ENCODE peak calls at places on chromosomes 11 and 22, in four cellular contexts. One of them, this sample, is unnamed.

GRCh38 chr11:416757-417621 is 2.2 kb upstream of the SIGIRR start:
- DNase-seq in MM.1S: no peak
- DNase-seq in CD4-positive, alpha-beta memory T cell: peak
- DNase-seq in brain microvascular endothelial cell: no peak
- DNase-seq in this sample: peak

GRCh38 chr11:94740975-94741707 is 27.0 kb upstream of the AMOTL1 start:
- DNase-seq in MM.1S: peak
- DNase-seq in CD4-positive, alpha-beta memory T cell: no peak
- DNase-seq in brain microvascular endothelial cell: peak
- DNase-seq in this sample: peak

GRCh38 chr22:43955040-43955882 is at the start of gene SAMM50:
- DNase-seq in MM.1S: peak
- DNase-seq in CD4-positive, alpha-beta memory T cell: peak
- DNase-seq in brain microvascular endothelial cell: peak
- DNase-seq in this sample: peak

GRCh38 chr11:65066805-65067291 is 8.5 kb upstream of the NAALADL1 start:
- DNase-seq in MM.1S: no peak
- DNase-seq in CD4-positive, alpha-beta memory T cell: no peak
- DNase-seq in brain microvascular endothelial cell: no peak
- DNase-seq in this sample: no peak

GRCh38 chr22:22431271-22432220 is 77.0 kb downstream of the ZNF280B start:
- DNase-seq in MM.1S: peak
- DNase-seq in CD4-positive, alpha-beta memory T cell: peak
- DNase-seq in brain microvascular endothelial cell: peak
- DNase-seq in this sample: peak

GRCh38 chr22:20140107-20140445 is 8.5 kb downstream of the ZDHHC8 start:
- DNase-seq in MM.1S: no peak
- DNase-seq in CD4-positive, alpha-beta memory T cell: no peak
- DNase-seq in brain microvascular endothelial cell: no peak
- DNase-seq in this sample: no peak

GRCh38 chr22:41405588-41405987 is 23.8 kb downstream of the TEF start:
- DNase-seq in MM.1S: no peak
- DNase-seq in CD4-positive, alpha-beta memory T cell: no peak
- DNase-seq in brain microvascular endothelial cell: no peak
- DNase-seq in this sample: no peak

GRCh38 chr11:33445761-33446161 is 188.6 kb downstream of the HIPK3 start:
- DNase-seq in MM.1S: no peak
- DNase-seq in CD4-positive, alpha-beta memory T cell: no peak
- DNase-seq in brain microvascular endothelial cell: peak
- DNase-seq in this sample: peak

GRCh38 chr11:65779919-65780769 is 632 bp downstream of the AP5B1 start:
- DNase-seq in MM.1S: peak
- DNase-seq in CD4-positive, alpha-beta memory T cell: peak
- DNase-seq in brain microvascular endothelial cell: peak
- DNase-seq in this sample: peak

GRCh38 chr22:22554324-22555284 is 4.5 kb downstream of the PRAME start:
- DNase-seq in MM.1S: no peak
- DNase-seq in CD4-positive, alpha-beta memory T cell: no peak
- DNase-seq in brain microvascular endothelial cell: no peak
- DNase-seq in this sample: no peak

GRCh38 chr11:14331476-14332136 is 27.4 kb downstream of the RRAS2 start:
- DNase-seq in MM.1S: no peak
- DNase-seq in CD4-positive, alpha-beta memory T cell: no peak
- DNase-seq in brain microvascular endothelial cell: no peak
- DNase-seq in this sample: no peak

GRCh38 chr11:58968251-58968711 is 29.0 kb downstream of the GLYATL1 start:
- DNase-seq in MM.1S: no peak
- DNase-seq in CD4-positive, alpha-beta memory T cell: no peak
- DNase-seq in brain microvascular endothelial cell: no peak
- DNase-seq in this sample: peak

GRCh38 chr11:131867457-131868257 is 497.2 kb downstream of the NTM start:
- DNase-seq in MM.1S: peak
- DNase-seq in CD4-positive, alpha-beta memory T cell: no peak
- DNase-seq in brain microvascular endothelial cell: peak
- DNase-seq in this sample: peak

GRCh38 chr11:61598886-61599868 is 18.3 kb upstream of the SYT7 start:
- DNase-seq in MM.1S: no peak
- DNase-seq in CD4-positive, alpha-beta memory T cell: no peak
- DNase-seq in brain microvascular endothelial cell: peak
- DNase-seq in this sample: peak

DNA sequence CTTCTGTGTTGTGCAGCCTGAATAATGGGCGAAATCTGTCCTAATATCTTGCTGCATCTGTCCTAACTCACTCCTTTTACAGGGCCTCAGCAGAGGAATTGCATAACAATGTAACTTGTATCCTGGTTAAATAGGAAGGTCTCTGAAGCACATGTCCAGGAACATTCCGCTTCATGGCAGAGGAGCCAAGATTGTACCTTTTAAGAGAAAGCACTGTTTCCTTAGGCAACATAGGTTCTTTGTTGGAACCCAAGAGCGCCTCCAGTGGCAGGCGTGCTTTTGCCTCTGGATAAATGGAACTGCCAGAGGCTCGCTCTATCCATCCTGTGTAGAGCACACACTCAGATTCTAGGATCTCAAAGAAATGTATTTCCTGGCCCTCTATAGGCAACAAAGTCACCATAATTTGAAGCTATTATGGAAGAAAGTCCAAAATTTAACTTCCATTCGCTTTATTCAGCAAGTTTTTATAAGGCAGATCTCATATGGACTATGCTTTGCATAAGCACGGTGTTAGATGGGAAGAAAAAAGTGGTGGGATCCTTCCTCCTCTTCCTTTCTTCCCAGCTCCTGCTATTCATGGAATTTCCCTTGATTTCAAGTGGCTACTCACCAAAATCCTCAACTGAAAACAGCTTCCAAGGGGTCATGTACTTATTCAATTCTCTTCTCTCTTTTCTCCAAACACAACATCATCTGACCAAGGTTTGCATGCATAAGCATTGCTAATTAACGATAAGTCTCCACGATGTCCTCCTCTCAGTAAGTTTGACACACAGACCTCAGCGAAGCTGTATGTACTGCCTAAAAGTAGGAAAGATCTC is at the start of gene BLID:
- DNase-seq in MM.1S: no peak
- DNase-seq in CD4-positive, alpha-beta memory T cell: no peak
- DNase-seq in brain microvascular endothelial cell: peak
- DNase-seq in this sample: peak
- H3K4me3 ChIP-seq in MM.1S: no peak
- H3K4me3 ChIP-seq in CD4-positive, alpha-beta memory T cell: no peak
- H3K4me3 ChIP-seq in brain microvascular endothelial cell: no peak
- H3K4me3 ChIP-seq in this sample: no peak

GRCh38 chr22:47206819-47207218 is 444.4 kb downstream of the TBC1D22A start:
- DNase-seq in MM.1S: no peak
- DNase-seq in CD4-positive, alpha-beta memory T cell: no peak
- DNase-seq in brain microvascular endothelial cell: no peak
- DNase-seq in this sample: no peak

GRCh38 chr22:47205081-47205491 is 442.6 kb downstream of the TBC1D22A start:
- DNase-seq in MM.1S: no peak
- DNase-seq in CD4-positive, alpha-beta memory T cell: no peak
- DNase-seq in brain microvascular endothelial cell: no peak
- DNase-seq in this sample: no peak

GRCh38 chr22:47205562-47205961 is 443.1 kb downstream of the TBC1D22A start:
- DNase-seq in MM.1S: no peak
- DNase-seq in CD4-positive, alpha-beta memory T cell: no peak
- DNase-seq in brain microvascular endothelial cell: no peak
- DNase-seq in this sample: no peak

GRCh38 chr22:47207387-47207786 is 444.9 kb downstream of the TBC1D22A start:
- DNase-seq in MM.1S: no peak
- DNase-seq in CD4-positive, alpha-beta memory T cell: no peak
- DNase-seq in brain microvascular endothelial cell: no peak
- DNase-seq in this sample: no peak

GRCh38 chr22:47206185-47206584 is 443.7 kb downstream of the TBC1D22A start:
- DNase-seq in MM.1S: no peak
- DNase-seq in CD4-positive, alpha-beta memory T cell: no peak
- DNase-seq in brain microvascular endothelial cell: no peak
- DNase-seq in this sample: no peak
- H3K4me3 ChIP-seq in MM.1S: no peak
- H3K4me3 ChIP-seq in CD4-positive, alpha-beta memory T cell: no peak
- H3K4me3 ChIP-seq in brain microvascular endothelial cell: no peak
- H3K4me3 ChIP-seq in this sample: no peak

GRCh38 chr11:129373489-129373953 is 2.1 kb upstream of the BARX2 start:
- DNase-seq in MM.1S: peak
- DNase-seq in CD4-positive, alpha-beta memory T cell: no peak
- DNase-seq in brain microvascular endothelial cell: no peak
- DNase-seq in this sample: peak

GRCh38 chr11:129375731-129376657 is at the start of gene BARX2:
- DNase-seq in MM.1S: peak
- DNase-seq in CD4-positive, alpha-beta memory T cell: no peak
- DNase-seq in brain microvascular endothelial cell: peak
- DNase-seq in this sample: peak

GRCh38 chr11:129374993-129375721 is 491 bp upstream of the BARX2 start:
- DNase-seq in MM.1S: peak
- DNase-seq in CD4-positive, alpha-beta memory T cell: no peak
- DNase-seq in brain microvascular endothelial cell: no peak
- DNase-seq in this sample: no peak

GRCh38 chr11:129374081-129374992 is 1.3 kb upstream of the BARX2 start:
- DNase-seq in MM.1S: peak
- DNase-seq in CD4-positive, alpha-beta memory T cell: no peak
- DNase-seq in brain microvascular endothelial cell: no peak
- DNase-seq in this sample: no peak

GRCh38 chr11:129372609-129373488 is 2.8 kb upstream of the BARX2 start:
- DNase-seq in MM.1S: no peak
- DNase-seq in CD4-positive, alpha-beta memory T cell: no peak
- DNase-seq in brain microvascular endothelial cell: no peak
- DNase-seq in this sample: no peak
- H3K4me3 ChIP-seq in MM.1S: peak
- H3K4me3 ChIP-seq in CD4-positive, alpha-beta memory T cell: no peak
- H3K4me3 ChIP-seq in brain microvascular endothelial cell: peak
- H3K4me3 ChIP-seq in this sample: no peak

DNA sequence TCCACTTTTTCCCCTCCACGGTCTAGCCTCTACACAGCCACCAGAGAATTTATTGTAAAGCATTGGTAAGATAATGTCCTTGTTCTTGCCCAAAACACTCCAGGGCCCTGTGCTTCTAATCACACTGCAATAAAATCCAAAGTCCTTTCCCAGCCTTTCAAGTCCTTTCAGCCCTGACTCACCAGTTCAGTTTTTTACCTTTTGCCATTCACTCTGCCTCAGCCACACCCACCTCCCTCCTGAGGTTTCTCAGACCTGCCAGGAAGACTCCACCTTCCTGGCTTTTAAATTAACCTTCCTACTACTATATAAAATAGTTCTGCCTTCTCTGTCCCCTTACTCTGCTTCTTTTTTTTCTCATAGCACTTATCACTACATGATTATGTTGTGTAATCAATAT is 91.0 kb upstream of the ARHGAP32 start:
- DNase-seq in MM.1S: no peak
- DNase-seq in CD4-positive, alpha-beta memory T cell: no peak
- DNase-seq in brain microvascular endothelial cell: no peak
- DNase-seq in this sample: no peak
- H3K4me3 ChIP-seq in MM.1S: no peak
- H3K4me3 ChIP-seq in CD4-positive, alpha-beta memory T cell: no peak
- H3K4me3 ChIP-seq in brain microvascular endothelial cell: no peak
- H3K4me3 ChIP-seq in this sample: no peak

This sample was measured in AG10803.